ENCODE peak calls at places on chromosomes 2 and 18, in six cellular contexts. One of them, this sample, is unnamed.
A peak's percentile ranks its signal among the peaks of the same experiment; 100 is the strongest.

GRCh38 chr2:134254836-134255235 is 964 bp downstream of the MGAT5 start:
- DNase-seq in HCT116: no peak
- DNase-seq in kidney glomerular epithelial cell: no peak
- DNase-seq in upper lobe of left lung: no peak
- DNase-seq in H9: no peak
- DNase-seq in AG08395: no peak
- DNase-seq in this sample: no peak

GRCh38 chr2:7649461-7650228 is 732.4 kb downstream of the RNF144A start:
- DNase-seq in HCT116: no peak
- DNase-seq in kidney glomerular epithelial cell: no peak
- DNase-seq in upper lobe of left lung: no peak
- DNase-seq in H9: no peak
- DNase-seq in AG08395: no peak
- DNase-seq in this sample: no peak

GRCh38 chr2:57733959-57734358 is 312.6 kb upstream of the VRK2 start:
- DNase-seq in HCT116: no peak
- DNase-seq in kidney glomerular epithelial cell: no peak
- DNase-seq in upper lobe of left lung: no peak
- DNase-seq in H9: no peak
- DNase-seq in AG08395: no peak
- DNase-seq in this sample: no peak

GRCh38 chr18:22831441-22831904 is 101.7 kb upstream of the RBBP8 start:
- DNase-seq in HCT116: peak; percentile 32
- DNase-seq in kidney glomerular epithelial cell: peak; percentile 89
- DNase-seq in upper lobe of left lung: no peak
- DNase-seq in H9: no peak
- DNase-seq in AG08395: no peak
- DNase-seq in this sample: no peak

GRCh38 chr2:232489516-232490220 is 2.0 kb upstream of the ECEL1 start:
- DNase-seq in HCT116: no peak
- DNase-seq in kidney glomerular epithelial cell: no peak
- DNase-seq in upper lobe of left lung: no peak
- DNase-seq in H9: peak; percentile 47
- DNase-seq in AG08395: no peak
- DNase-seq in this sample: no peak

GRCh38 chr2:158600155-158600802 is 143.5 kb downstream of the PKP4 start:
- DNase-seq in HCT116: no peak
- DNase-seq in kidney glomerular epithelial cell: peak; percentile 89
- DNase-seq in upper lobe of left lung: peak; percentile 49
- DNase-seq in H9: no peak
- DNase-seq in AG08395: peak; percentile 86
- DNase-seq in this sample: peak; percentile 48

GRCh38 chr18:13621446-13621849 is 104.9 kb downstream of the FAM210A start:
- DNase-seq in HCT116: no peak
- DNase-seq in kidney glomerular epithelial cell: no peak
- DNase-seq in upper lobe of left lung: no peak
- DNase-seq in H9: no peak
- DNase-seq in AG08395: no peak
- DNase-seq in this sample: no peak

GRCh38 chr2:128639693-128640092 is 321.0 kb upstream of the HS6ST1 start:
- DNase-seq in HCT116: no peak
- DNase-seq in kidney glomerular epithelial cell: no peak
- DNase-seq in upper lobe of left lung: peak; percentile 15
- DNase-seq in H9: peak; percentile 28
- DNase-seq in AG08395: no peak
- DNase-seq in this sample: no peak

GRCh38 chr2:172081248-172082022 is 3.9 kb upstream of the DLX1 start:
- DNase-seq in HCT116: no peak
- DNase-seq in kidney glomerular epithelial cell: no peak
- DNase-seq in upper lobe of left lung: no peak
- DNase-seq in H9: peak; percentile 68
- DNase-seq in AG08395: no peak
- DNase-seq in this sample: no peak

GRCh38 chr2:96665083-96665569 is 22.6 kb downstream of the FER1L5 start:
- DNase-seq in HCT116: peak; percentile 15
- DNase-seq in kidney glomerular epithelial cell: peak; percentile 98
- DNase-seq in upper lobe of left lung: peak; percentile 68
- DNase-seq in H9: no peak
- DNase-seq in AG08395: peak; percentile 98
- DNase-seq in this sample: peak; percentile 97

GRCh38 chr2:12331698-12332097 is 385.0 kb upstream of the TRIB2 start:
- DNase-seq in HCT116: no peak
- DNase-seq in kidney glomerular epithelial cell: no peak
- DNase-seq in upper lobe of left lung: no peak
- DNase-seq in H9: no peak
- DNase-seq in AG08395: no peak
- DNase-seq in this sample: no peak

GRCh38 chr18:47050468-47050867 is 15.0 kb upstream of the ELOA2 start:
- DNase-seq in HCT116: peak; percentile 54
- DNase-seq in kidney glomerular epithelial cell: peak; percentile 29
- DNase-seq in upper lobe of left lung: no peak
- DNase-seq in H9: no peak
- DNase-seq in AG08395: peak; percentile 42
- DNase-seq in this sample: no peak

GRCh38 chr2:241703128-241703604 is 1.3 kb downstream of the ING5 start:
- DNase-seq in HCT116: no peak
- DNase-seq in kidney glomerular epithelial cell: no peak
- DNase-seq in upper lobe of left lung: no peak
- DNase-seq in H9: no peak
- DNase-seq in AG08395: peak; percentile 43
- DNase-seq in this sample: no peak

GRCh38 chr2:24667542-24667941 is 125.6 kb downstream of the PTRHD1 start:
- DNase-seq in HCT116: no peak
- DNase-seq in kidney glomerular epithelial cell: no peak
- DNase-seq in upper lobe of left lung: no peak
- DNase-seq in H9: no peak
- DNase-seq in AG08395: no peak
- DNase-seq in this sample: no peak

GRCh38 chr2:234840336-234840735 is 111.5 kb upstream of the SH3BP4 start:
- DNase-seq in HCT116: peak; percentile 71
- DNase-seq in kidney glomerular epithelial cell: peak; percentile 99
- DNase-seq in upper lobe of left lung: no peak
- DNase-seq in H9: peak; percentile 55
- DNase-seq in AG08395: peak; percentile 84
- DNase-seq in this sample: peak; percentile 97

GRCh38 chr2:137857871-137858270 is 106.4 kb upstream of the HNMT start:
- DNase-seq in HCT116: no peak
- DNase-seq in kidney glomerular epithelial cell: no peak
- DNase-seq in upper lobe of left lung: no peak
- DNase-seq in H9: peak; percentile 39
- DNase-seq in AG08395: no peak
- DNase-seq in this sample: no peak

GRCh38 chr2:113851640-113852039 is 38.2 kb upstream of the ACTR3 start:
- DNase-seq in HCT116: no peak
- DNase-seq in kidney glomerular epithelial cell: peak; percentile 31
- DNase-seq in upper lobe of left lung: no peak
- DNase-seq in H9: no peak
- DNase-seq in AG08395: no peak
- DNase-seq in this sample: no peak

GRCh38 chr2:100733344-100734187 is 86.4 kb upstream of the NPAS2 start:
- DNase-seq in HCT116: no peak
- DNase-seq in kidney glomerular epithelial cell: no peak
- DNase-seq in upper lobe of left lung: peak; percentile 37
- DNase-seq in H9: peak; percentile 51
- DNase-seq in AG08395: peak; percentile 66
- DNase-seq in this sample: peak; percentile 58

GRCh38 chr2:176079851-176080539 is 3.8 kb downstream of the EVX2 start:
- DNase-seq in HCT116: peak; percentile 59
- DNase-seq in kidney glomerular epithelial cell: no peak
- DNase-seq in upper lobe of left lung: no peak
- DNase-seq in H9: peak; percentile 90
- DNase-seq in AG08395: peak; percentile 58
- DNase-seq in this sample: no peak

This sample was measured in Caki2.